ENCODE peak calls at places on chromosome 1, in nine cellular contexts. H, G, J, W, O, X, V, Q and D are unnamed samples.
A peak's percentile ranks its signal among the peaks of the same experiment; 100 is the strongest.

GRCh38 chr1:37325010-37325409 is 149.4 kb upstream of the ZC3H12A start:
- DNase-seq in H (no peak), G (no peak), J (no peak), W (no peak), O (no peak), X (peak; percentile 63), V (no peak), Q (no peak), D (no peak)

GRCh38 chr1:157166581-157166980 is 28.4 kb upstream of the ETV3 start:
- DNase-seq in H (no peak), G (no peak), J (no peak), W (no peak), O (no peak), X (no peak), V (no peak), Q (no peak), D (no peak)

GRCh38 chr1:115314765-115315164 is 23.3 kb downstream of the NGF start:
- DNase-seq in H (no peak), G (no peak), J (no peak), W (no peak), O (no peak), X (no peak), V (no peak), Q (no peak), D (peak; percentile 23)

GRCh38 chr1:68453060-68453665 is 3.4 kb upstream of the RPE65 start:
- DNase-seq in H (no peak), G (no peak), J (no peak), W (no peak), O (no peak), X (no peak), V (no peak), Q (no peak), D (no peak)

GRCh38 chr1:116375884-116376733 is 3.1 kb downstream of the ATP1A1 start:
- DNase-seq in H (no peak), G (peak; percentile 62), J (peak; percentile 24), W (peak; percentile 40), O (peak; percentile 85), X (no peak), V (no peak), Q (no peak), D (peak; percentile 69)

GRCh38 chr1:224287714-224288113 is 42.3 kb downstream of the NVL start:
- DNase-seq in H (no peak), G (no peak), J (no peak), W (no peak), O (no peak), X (peak; percentile 43), V (no peak), Q (no peak), D (no peak)

GRCh38 chr1:53369034-53369750 is 41.3 kb upstream of the LRP8 start:
- DNase-seq in H (no peak), G (no peak), J (no peak), W (no peak), O (no peak), X (no peak), V (no peak), Q (no peak), D (no peak)

GRCh38 chr1:198667186-198667585 is 28.3 kb downstream of the PTPRC start:
- DNase-seq in H (no peak), G (no peak), J (no peak), W (no peak), O (no peak), X (no peak), V (no peak), Q (no peak), D (no peak)

GRCh38 chr1:11044849-11045427 is 2.1 kb downstream of the MASP2 start:
- DNase-seq in H (no peak), G (no peak), J (no peak), W (no peak), O (peak; percentile 32), X (no peak), V (no peak), Q (no peak), D (no peak)

GRCh38 chr1:25672763-25673409 is 56.3 kb downstream of the MAN1C1 start:
- DNase-seq in H (no peak), G (no peak), J (no peak), W (no peak), O (no peak), X (no peak), V (no peak), Q (no peak), D (no peak)

GRCh38 chr1:28415246-28415645 is 45.7 kb downstream of the PHACTR4 start:
- DNase-seq in H (no peak), G (no peak), J (peak; percentile 14), W (no peak), O (no peak), X (no peak), V (no peak), Q (no peak), D (no peak)

GRCh38 chr1:13498553-13498952 is 15.2 kb downstream of the LRRC38 start:
- DNase-seq in H (no peak), G (no peak), J (no peak), W (no peak), O (no peak), X (no peak), V (no peak), Q (no peak), D (no peak)

GRCh38 chr1:22261580-22261979 is 118.7 kb upstream of the WNT4 start:
- DNase-seq in H (no peak), G (no peak), J (no peak), W (no peak), O (no peak), X (no peak), V (no peak), Q (no peak), D (no peak)

GRCh38 chr1:22607154-22607553 is 29.3 kb upstream of the C1QA start:
- DNase-seq in H (no peak), G (no peak), J (no peak), W (no peak), O (peak; percentile 17), X (no peak), V (no peak), Q (no peak), D (peak; percentile 26)

GRCh38 chr1:208235983-208236761 is 8.0 kb downstream of the PLXNA2 start:
- DNase-seq in H (no peak), G (no peak), J (no peak), W (peak; percentile 34), O (no peak), X (no peak), V (no peak), Q (no peak), D (peak; percentile 14)

GRCh38 chr1:8302181-8302681 is 15.7 kb upstream of the SLC45A1 start:
- DNase-seq in H (no peak), G (no peak), J (no peak), W (no peak), O (no peak), X (no peak), V (no peak), Q (no peak), D (no peak)